ENCODE peak calls at places on chromosomes 16 and 17, in six cellular contexts. P, W, X, B, N and D are unnamed samples.

GRCh38 chr16:87002717-87003413 is 314.3 kb downstream of the C16orf95 start:
- DNase-seq in B (no peak), N (no peak), P (no peak), W (no peak), X (no peak), D (no peak)

GRCh38 chr16:56999409-57000270 is 10.3 kb downstream of the NLRC5 start:
- DNase-seq in P (no peak), N (no peak), X (no peak), W (no peak), B (peak; percentile 40), D (peak; percentile 29)

GRCh38 chr16:66058181-66058580 is 308.3 kb upstream of the CDH5 start:
- DNase-seq in X (no peak), B (no peak), W (no peak), N (no peak), P (peak; percentile 62), D (no peak)

GRCh38 chr17:33978889-33979288 is 276.2 kb upstream of the CCL2 start:
- DNase-seq in N (no peak), W (no peak), X (no peak), P (no peak), B (no peak), D (no peak)

GRCh38 chr16:51071326-51071725 is 79.7 kb downstream of the SALL1 start:
- DNase-seq in P (no peak), N (no peak), W (no peak), B (no peak), X (no peak), D (no peak)

GRCh38 chr17:31803494-31804213 is 55.4 kb downstream of the COPRS start:
- DNase-seq in N (no peak), W (no peak), B (no peak), P (no peak), X (no peak), D (no peak)

GRCh38 chr17:10337976-10338375 is 34.8 kb downstream of the MYH13 start:
- DNase-seq in N (no peak), X (no peak), P (no peak), W (no peak), B (no peak), D (no peak)

GRCh38 chr16:67552476-67552875 is 9.8 kb upstream of the CTCF start:
- DNase-seq in N (no peak), X (no peak), P (no peak), B (no peak), W (no peak), D (no peak)

GRCh38 chr17:37327341-37328090 is 48.3 kb upstream of the C17orf78 start:
- DNase-seq in P (peak; percentile 72), X (no peak), N (no peak), B (no peak), W (no peak), D (no peak)

GRCh38 chr16:27402964-27403600 is 1.1 kb downstream of the IL21R start:
- DNase-seq in B (no peak), N (no peak), P (no peak), W (no peak), X (no peak), D (no peak)

GRCh38 chr16:88331989-88332920 is 50.5 kb upstream of the ZNF469 start:
- DNase-seq in X (no peak), P (peak; percentile 100), N (peak; percentile 72), B (no peak), W (peak; percentile 77), D (no peak)

GRCh38 chr17:82173351-82174041 is 39.1 kb downstream of the CCDC57 start:
- DNase-seq in P (no peak), X (no peak), N (no peak), B (no peak), W (peak; percentile 8), D (no peak)

GRCh38 chr17:53227101-53227500 is 595.6 kb upstream of the KIF2B start:
- DNase-seq in N (no peak), P (no peak), W (no peak), B (no peak), X (no peak), D (no peak)

GRCh38 chr17:42873321-42873720 is 22.3 kb downstream of the AOC3 start:
- DNase-seq in N (no peak), W (no peak), P (no peak), X (no peak), B (no peak), D (no peak)

GRCh38 chr17:43418441-43419374 is 19.9 kb downstream of the ARL4D start:
- DNase-seq in B (no peak), P (peak; percentile 59), X (peak; percentile 78), W (peak; percentile 57), N (peak; percentile 83), D (no peak)

GRCh38 chr17:21239680-21240374 is 13.4 kb downstream of the NATD1 start:
- DNase-seq in N (no peak), P (no peak), B (no peak), X (peak; percentile 54), W (no peak), D (no peak)

GRCh38 chr17:17500999-17501605 is 4.9 kb upstream of the RASD1 start:
- DNase-seq in X (no peak), B (no peak), W (no peak), N (no peak), P (no peak), D (no peak)

GRCh38 chr16:84107921-84108320 is 8.8 kb downstream of the MBTPS1 start:
- DNase-seq in X (no peak), W (no peak), B (no peak), P (no peak), N (no peak), D (no peak)

GRCh38 chr17:44269118-44269794 is 1.3 kb upstream of the SLC4A1 start:
- DNase-seq in X (no peak), B (no peak), W (no peak), P (no peak), N (no peak), D (no peak)

GRCh38 chr17:75664099-75664549 is 2.8 kb downstream of the RECQL5 start:
- DNase-seq in W (no peak), N (no peak), P (no peak), X (no peak), B (no peak), D (no peak)

GRCh38 chr16:2142942-2143868 is 5.2 kb upstream of the RAB26 start:
- DNase-seq in B (no peak), X (peak; percentile 71), W (no peak), P (no peak), N (no peak), D (no peak)